ENCODE peak calls at places on chromosomes 11 and 22, in five cellular contexts. D, K, V, P and H are unnamed samples.

GRCh38 chr11:114307524-114308203 is 11.5 kb downstream of the NNMT start:
- DNase-seq in D (no peak), K (peak), V (no peak), P (peak), H (peak)

GRCh38 chr11:68206211-68206610 is 6.9 kb downstream of the KMT5B start:
- DNase-seq in D (no peak), K (peak), V (no peak), P (peak), H (peak)

GRCh38 chr11:68328374-68329091 is 16.1 kb downstream of the LRP5 start:
- DNase-seq in D (no peak), K (peak), V (peak), P (peak), H (peak)

GRCh38 chr11:95088946-95089619 is 563 bp upstream of the ENDOD1 start:
- DNase-seq in D (no peak), K (no peak), V (no peak), P (no peak), H (peak)

GRCh38 chr11:64314805-64315561 is 2.4 kb downstream of the TRMT112 start:
- DNase-seq in D (no peak), K (no peak), V (no peak), P (no peak), H (no peak)

GRCh38 chr11:8730697-8731020 is 48.1 kb downstream of the RPL27A start:
- DNase-seq in D (no peak), K (no peak), V (no peak), P (no peak), H (no peak)

GRCh38 chr11:79512706-79513469 is 72.1 kb upstream of the TENM4 start:
- DNase-seq in D (no peak), K (no peak), V (no peak), P (no peak), H (no peak)

GRCh38 chr11:8066911-8067455 is 14.0 kb upstream of the TUB start:
- DNase-seq in D (no peak), K (no peak), V (no peak), P (no peak), H (no peak)

GRCh38 chr22:43396934-43397457 is 14.8 kb upstream of the MPPED1 start:
- DNase-seq in D (no peak), K (no peak), V (no peak), P (no peak), H (no peak)

GRCh38 chr11:110966131-110966530 is 253.9 kb upstream of the ARHGAP20 start:
- DNase-seq in D (no peak), K (no peak), V (no peak), P (no peak), H (no peak)

GRCh38 chr22:23762866-23763578 is at the start of gene C22orf15:
- DNase-seq in D (no peak), K (peak), V (no peak), P (peak), H (no peak)

GRCh38 chr11:68890490-68891231 is 13.0 kb downstream of the MRPL21 start:
- DNase-seq in D (no peak), K (peak), V (peak), P (peak), H (no peak)

GRCh38 chr11:60851327-60852059 is 4.3 kb downstream of the PTGDR2 start:
- DNase-seq in D (no peak), K (no peak), V (no peak), P (no peak), H (no peak)

GRCh38 chr22:48893288-48894063 is 934.2 kb downstream of the BRD1 start:
- DNase-seq in D (no peak), K (no peak), V (no peak), P (no peak), H (no peak)

GRCh38 chr11:130131957-130132850 is 27.4 kb upstream of the ST14 start:
- DNase-seq in D (no peak), K (peak), V (no peak), P (peak), H (peak)

GRCh38 chr22:38135133-38135706 is 24.7 kb upstream of the BAIAP2L2 start:
- DNase-seq in D (peak), K (peak), V (no peak), P (peak), H (peak)

GRCh38 chr11:119284344-119285157 is 32.4 kb downstream of the MCAM start:
- DNase-seq in D (no peak), K (no peak), V (no peak), P (peak), H (peak)

GRCh38 chr11:84886344-84886743 is 740.8 kb downstream of the DLG2 start:
- DNase-seq in D (no peak), K (no peak), V (no peak), P (peak), H (no peak)

GRCh38 chr22:33568934-33569496 is 351.3 kb downstream of the LARGE1 start:
- DNase-seq in D (no peak), K (no peak), V (no peak), P (no peak), H (no peak)

GRCh38 chr22:31945478-31945815 is 1.1 kb downstream of the YWHAH start:
- DNase-seq in D (no peak), K (no peak), V (no peak), P (no peak), H (no peak)

GRCh38 chr22:42074153-42074750 is at the start of gene PHETA2:
- DNase-seq in D (peak), K (peak), V (no peak), P (no peak), H (no peak)

GRCh38 chr11:44621140-44621681 is 55.7 kb downstream of the CD82 start:
- DNase-seq in D (no peak), K (peak), V (peak), P (peak), H (peak)

GRCh38 chr11:2298795-2299747 is 2.6 kb downstream of the C11orf21 start:
- DNase-seq in D (no peak), K (no peak), V (no peak), P (no peak), H (peak)

GRCh38 chr11:78742430-78742829 is 167.8 kb upstream of the NARS2 start:
- DNase-seq in D (no peak), K (no peak), V (peak), P (no peak), H (no peak)